ENCODE peak calls at places on chromosome 21, in nine cellular contexts. R is Caco-2, C is ureter, F is fibroblast of mammary gland, M is epithelial cell of esophagus, L is HS-5, K is right lobe of liver, T is T47D, G is substantia nigra. W is an unnamed sample.

GRCh38 chr21:32134441-32135159 is 144.2 kb downstream of the MIS18A start:
- DNase-seq in G (no peak), K (no peak), M (no peak), T (no peak), C (no peak), L (no peak), F (no peak), R (no peak), W (no peak)

GRCh38 chr21:36889401-36889800 is 77.1 kb downstream of the HLCS start:
- DNase-seq in T (no peak), K (no peak), M (no peak), L (no peak), C (no peak), R (no peak), G (no peak), F (peak), W (no peak)

GRCh38 chr21:9737871-9738520 is 783.4 kb upstream of the TPTE start:
- DNase-seq in R (no peak), G (no peak), M (no peak), K (no peak), T (no peak), C (no peak), F (no peak), L (no peak), W (no peak)

GRCh38 chr21:42012344-42012743 is 2.2 kb upstream of the ZBTB21 start:
- DNase-seq in K (no peak), R (no peak), F (no peak), G (no peak), T (no peak), C (peak), M (no peak), L (no peak), W (peak)

GRCh38 chr21:21103692-21104091 is 105.5 kb downstream of the NCAM2 start:
- DNase-seq in M (no peak), T (no peak), C (no peak), L (no peak), G (no peak), F (no peak), R (no peak), K (no peak), W (no peak)

GRCh38 chr21:37398697-37399096 is 32.1 kb downstream of the DYRK1A start:
- DNase-seq in L (no peak), F (no peak), G (no peak), C (no peak), T (no peak), M (no peak), K (no peak), R (no peak), W (no peak)

GRCh38 chr21:40797881-40798280 is 49.1 kb downstream of the DSCAM start:
- DNase-seq in L (no peak), R (no peak), M (peak), T (no peak), C (no peak), K (no peak), F (no peak), G (no peak), W (no peak)

GRCh38 chr21:44727757-44728156 is 16.4 kb upstream of the TSPEAR start:
- DNase-seq in G (no peak), L (no peak), R (no peak), K (no peak), T (no peak), F (no peak), M (no peak), C (no peak), W (no peak)

GRCh38 chr21:25964009-25964408 is 206.6 kb downstream of the APP start:
- DNase-seq in M (peak), K (no peak), L (no peak), C (no peak), F (peak), T (no peak), G (no peak), R (no peak), W (no peak)

GRCh38 chr21:33967086-33967571 is 51.5 kb upstream of the ATP5PO start:
- DNase-seq in T (no peak), L (no peak), G (no peak), R (peak), C (no peak), F (no peak), K (no peak), M (no peak), W (no peak)

GRCh38 chr21:27134513-27134912 is 167.6 kb upstream of the ADAMTS5 start:
- DNase-seq in C (no peak), R (no peak), F (peak), K (no peak), T (no peak), G (no peak), M (no peak), L (no peak), W (no peak)

GRCh38 chr21:25791321-25791720 is 56.5 kb downstream of the GABPA start:
- DNase-seq in M (no peak), T (no peak), L (no peak), C (no peak), K (no peak), R (no peak), G (no peak), F (no peak), W (no peak)

GRCh38 chr21:41071410-41071809 is 96.5 kb upstream of the BACE2 start:
- DNase-seq in G (no peak), K (no peak), T (no peak), C (no peak), L (no peak), M (no peak), F (no peak), R (peak), W (no peak)

GRCh38 chr21:18155508-18156193 is 89.0 kb upstream of the CHODL start:
- DNase-seq in K (no peak), M (no peak), G (no peak), C (no peak), F (no peak), R (no peak), L (peak), T (no peak), W (no peak)

GRCh38 chr21:35035581-35035980 is 13.5 kb downstream of the RUNX1 start:
- DNase-seq in L (no peak), K (no peak), F (no peak), R (no peak), M (no peak), G (no peak), T (no peak), C (no peak), W (no peak)

GRCh38 chr21:42031816-42032215 is 21.7 kb upstream of the ZBTB21 start:
- DNase-seq in R (no peak), M (no peak), L (no peak), T (no peak), G (no peak), K (no peak), F (no peak), C (no peak), W (no peak)

GRCh38 chr21:16534408-16535099 is 804.8 kb downstream of the USP25 start:
- DNase-seq in F (peak), C (peak), M (peak), G (peak), T (no peak), K (no peak), R (no peak), L (no peak), W (peak)

GRCh38 chr21:44865561-44866280 is 7.8 kb downstream of the PTTG1IP start:
- DNase-seq in K (no peak), F (peak), R (no peak), L (no peak), C (no peak), G (peak), T (no peak), M (no peak), W (no peak)

GRCh38 chr21:32514275-32515055 is 70.9 kb downstream of the TCP10L start:
- DNase-seq in R (no peak), T (no peak), C (no peak), K (no peak), G (no peak), M (no peak), L (no peak), F (no peak), W (no peak)

GRCh38 chr21:33650230-33650629 is 7.9 kb downstream of the ITSN1 start:
- DNase-seq in T (no peak), L (no peak), M (no peak), R (no peak), K (no peak), G (no peak), C (no peak), F (no peak), W (no peak)

GRCh38 chr21:24649691-24650090 is 957.6 kb downstream of the MRPL39 start:
- DNase-seq in K (no peak), C (no peak), T (no peak), M (no peak), L (no peak), R (no peak), F (no peak), G (no peak), W (no peak)

GRCh38 chr21:35512321-35512720 is 463.2 kb upstream of the RUNX1 start:
- DNase-seq in G (no peak), C (no peak), L (no peak), F (peak), T (no peak), M (peak), R (no peak), K (no peak), W (no peak)

W was measured in coronary artery.